ENCODE peak calls at places on chromosomes 5 and 9, in ten cellular contexts. One of them, this sample, is unnamed.

GRCh38 chr5:154201108-154201769 is 10.7 kb downstream of the GALNT10 start:
- DNase-seq in IMR-90: no peak
- DNase-seq in GM23248: no peak
- DNase-seq in foreskin fibroblast: no peak
- DNase-seq in CD8-positive, alpha-beta T cell: no peak
- DNase-seq in psoas muscle: no peak
- DNase-seq in Panc1: no peak
- DNase-seq in CD8-positive, alpha-beta memory T cell: no peak
- DNase-seq in fibroblast of lung: no peak
- DNase-seq in mucosa of descending colon: no peak
- DNase-seq in this sample: no peak

GRCh38 chr9:16136961-16137360 is 584.1 kb downstream of the CCDC171 start:
- DNase-seq in GM23248: peak
- DNase-seq in CD8-positive, alpha-beta memory T cell: no peak
- DNase-seq in foreskin fibroblast: peak
- DNase-seq in Panc1: no peak
- DNase-seq in psoas muscle: peak
- DNase-seq in IMR-90: peak
- DNase-seq in CD8-positive, alpha-beta T cell: no peak
- DNase-seq in fibroblast of lung: peak
- DNase-seq in mucosa of descending colon: no peak
- DNase-seq in this sample: no peak

GRCh38 chr9:136093995-136094881 is 851 bp downstream of the NACC2 start:
- DNase-seq in IMR-90: peak
- DNase-seq in mucosa of descending colon: peak
- DNase-seq in psoas muscle: peak
- DNase-seq in CD8-positive, alpha-beta T cell: peak
- DNase-seq in Panc1: no peak
- DNase-seq in foreskin fibroblast: peak
- DNase-seq in GM23248: peak
- DNase-seq in fibroblast of lung: peak
- DNase-seq in CD8-positive, alpha-beta memory T cell: peak
- DNase-seq in this sample: no peak

GRCh38 chr5:154409230-154409840 is 36.5 kb upstream of the SAP30L start:
- DNase-seq in fibroblast of lung: no peak
- DNase-seq in mucosa of descending colon: no peak
- DNase-seq in GM23248: no peak
- DNase-seq in IMR-90: no peak
- DNase-seq in CD8-positive, alpha-beta memory T cell: no peak
- DNase-seq in CD8-positive, alpha-beta T cell: no peak
- DNase-seq in psoas muscle: no peak
- DNase-seq in foreskin fibroblast: no peak
- DNase-seq in Panc1: no peak
- DNase-seq in this sample: no peak

GRCh38 chr9:124721109-124721850 is 49.8 kb downstream of the NR6A1 start:
- DNase-seq in IMR-90: peak
- DNase-seq in psoas muscle: no peak
- DNase-seq in GM23248: peak
- DNase-seq in foreskin fibroblast: peak
- DNase-seq in CD8-positive, alpha-beta T cell: no peak
- DNase-seq in mucosa of descending colon: no peak
- DNase-seq in Panc1: no peak
- DNase-seq in fibroblast of lung: peak
- DNase-seq in CD8-positive, alpha-beta memory T cell: no peak
- DNase-seq in this sample: no peak

GRCh38 chr5:151562019-151562707 is 29.0 kb downstream of the FAT2 start:
- DNase-seq in IMR-90: no peak
- DNase-seq in GM23248: no peak
- DNase-seq in CD8-positive, alpha-beta memory T cell: no peak
- DNase-seq in CD8-positive, alpha-beta T cell: no peak
- DNase-seq in Panc1: no peak
- DNase-seq in fibroblast of lung: no peak
- DNase-seq in psoas muscle: no peak
- DNase-seq in mucosa of descending colon: no peak
- DNase-seq in foreskin fibroblast: no peak
- DNase-seq in this sample: no peak

GRCh38 chr5:65483474-65484346 is 2.0 kb upstream of the ADAMTS6 start:
- DNase-seq in IMR-90: peak
- DNase-seq in fibroblast of lung: peak
- DNase-seq in CD8-positive, alpha-beta T cell: no peak
- DNase-seq in psoas muscle: no peak
- DNase-seq in foreskin fibroblast: peak
- DNase-seq in Panc1: peak
- DNase-seq in CD8-positive, alpha-beta memory T cell: no peak
- DNase-seq in mucosa of descending colon: no peak
- DNase-seq in GM23248: peak
- DNase-seq in this sample: no peak

GRCh38 chr5:164504141-164504772 is 998.8 kb downstream of the MAT2B start:
- DNase-seq in GM23248: peak
- DNase-seq in mucosa of descending colon: no peak
- DNase-seq in CD8-positive, alpha-beta T cell: no peak
- DNase-seq in foreskin fibroblast: peak
- DNase-seq in Panc1: peak
- DNase-seq in fibroblast of lung: peak
- DNase-seq in CD8-positive, alpha-beta memory T cell: no peak
- DNase-seq in IMR-90: peak
- DNase-seq in psoas muscle: no peak
- DNase-seq in this sample: peak

GRCh38 chr9:99351647-99352046 is 129.6 kb downstream of the SEC61B start:
- DNase-seq in mucosa of descending colon: no peak
- DNase-seq in fibroblast of lung: no peak
- DNase-seq in CD8-positive, alpha-beta T cell: no peak
- DNase-seq in Panc1: no peak
- DNase-seq in GM23248: no peak
- DNase-seq in CD8-positive, alpha-beta memory T cell: no peak
- DNase-seq in psoas muscle: no peak
- DNase-seq in IMR-90: no peak
- DNase-seq in foreskin fibroblast: no peak
- DNase-seq in this sample: no peak

GRCh38 chr5:154770111-154770510 is 14.9 kb downstream of the LARP1 start:
- DNase-seq in CD8-positive, alpha-beta T cell: no peak
- DNase-seq in CD8-positive, alpha-beta memory T cell: no peak
- DNase-seq in foreskin fibroblast: no peak
- DNase-seq in GM23248: no peak
- DNase-seq in Panc1: no peak
- DNase-seq in mucosa of descending colon: no peak
- DNase-seq in fibroblast of lung: no peak
- DNase-seq in IMR-90: no peak
- DNase-seq in psoas muscle: no peak
- DNase-seq in this sample: no peak

GRCh38 chr5:133389066-133389590 is 223.2 kb downstream of the FSTL4 start:
- DNase-seq in Panc1: no peak
- DNase-seq in psoas muscle: no peak
- DNase-seq in GM23248: no peak
- DNase-seq in CD8-positive, alpha-beta memory T cell: no peak
- DNase-seq in CD8-positive, alpha-beta T cell: no peak
- DNase-seq in IMR-90: no peak
- DNase-seq in mucosa of descending colon: no peak
- DNase-seq in foreskin fibroblast: no peak
- DNase-seq in fibroblast of lung: no peak
- DNase-seq in this sample: no peak

GRCh38 chr9:79123419-79123818 is 448.3 kb upstream of the TLE4 start:
- DNase-seq in psoas muscle: no peak
- DNase-seq in mucosa of descending colon: no peak
- DNase-seq in GM23248: peak
- DNase-seq in CD8-positive, alpha-beta T cell: no peak
- DNase-seq in IMR-90: peak
- DNase-seq in CD8-positive, alpha-beta memory T cell: no peak
- DNase-seq in Panc1: no peak
- DNase-seq in foreskin fibroblast: peak
- DNase-seq in fibroblast of lung: peak
- DNase-seq in this sample: no peak

GRCh38 chr5:3598236-3598635 is 2.6 kb downstream of the IRX1 start:
- DNase-seq in psoas muscle: no peak
- DNase-seq in Panc1: no peak
- DNase-seq in CD8-positive, alpha-beta T cell: no peak
- DNase-seq in fibroblast of lung: peak
- DNase-seq in foreskin fibroblast: no peak
- DNase-seq in mucosa of descending colon: no peak
- DNase-seq in IMR-90: no peak
- DNase-seq in CD8-positive, alpha-beta memory T cell: no peak
- DNase-seq in GM23248: peak
- DNase-seq in this sample: no peak
- H3K4me3 ChIP-seq in psoas muscle: no peak
- H3K4me3 ChIP-seq in Panc1: no peak
- H3K4me3 ChIP-seq in CD8-positive, alpha-beta T cell: no peak
- H3K4me3 ChIP-seq in fibroblast of lung: no peak
- H3K4me3 ChIP-seq in foreskin fibroblast: peak
- H3K4me3 ChIP-seq in mucosa of descending colon: no peak
- H3K4me3 ChIP-seq in IMR-90: no peak
- H3K4me3 ChIP-seq in CD8-positive, alpha-beta memory T cell: no peak
- H3K4me3 ChIP-seq in GM23248: peak
- H3K4me3 ChIP-seq in this sample: no peak

DNA sequence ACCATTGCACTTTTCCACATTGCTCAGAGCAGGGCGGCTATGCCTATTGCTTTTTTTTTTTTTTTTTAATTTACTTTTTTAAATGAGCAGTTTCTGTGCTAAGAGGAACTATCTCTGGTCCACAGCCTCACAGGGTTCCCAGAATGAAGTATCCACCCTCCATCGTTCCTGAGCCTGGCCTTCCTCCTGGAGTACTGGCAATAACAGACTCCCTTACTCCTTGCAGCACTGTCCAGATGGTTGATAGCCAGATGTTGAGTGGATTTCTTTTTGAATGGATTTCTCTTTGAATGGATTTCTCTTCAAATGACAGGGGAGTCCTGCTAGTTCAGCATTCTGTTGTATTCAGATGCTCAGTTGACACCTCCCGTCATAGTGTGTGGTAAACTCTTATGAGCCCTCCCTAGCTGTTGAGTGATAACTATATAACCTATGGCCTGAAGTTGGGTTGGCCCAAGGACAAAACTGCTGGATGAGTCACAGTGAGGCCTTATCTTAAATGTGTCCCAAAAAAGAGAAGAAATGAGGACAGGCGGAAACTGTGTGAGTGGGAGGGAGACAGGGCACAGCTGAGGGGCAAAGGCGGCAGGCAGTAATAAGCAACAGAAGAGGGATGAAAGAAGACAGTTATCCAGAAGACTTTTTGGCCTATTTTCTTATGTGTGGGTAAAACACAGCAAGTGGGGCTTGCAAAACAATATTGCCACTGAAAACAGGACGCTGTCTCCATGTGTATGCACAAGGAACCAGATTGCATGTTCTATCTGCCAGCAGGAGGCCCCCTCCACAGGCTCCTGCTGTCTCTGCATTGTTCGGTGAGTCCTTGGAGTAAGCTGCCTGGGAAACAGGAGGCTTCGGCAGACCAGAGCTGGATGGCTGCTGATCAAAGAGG is 209.5 kb upstream of the S1PR3 start:
- DNase-seq in foreskin fibroblast: peak
- DNase-seq in mucosa of descending colon: no peak
- DNase-seq in CD8-positive, alpha-beta memory T cell: no peak
- DNase-seq in GM23248: peak
- DNase-seq in CD8-positive, alpha-beta T cell: no peak
- DNase-seq in fibroblast of lung: peak
- DNase-seq in Panc1: no peak
- DNase-seq in IMR-90: peak
- DNase-seq in psoas muscle: no peak
- DNase-seq in this sample: no peak
- H3K4me3 ChIP-seq in foreskin fibroblast: no peak
- H3K4me3 ChIP-seq in mucosa of descending colon: no peak
- H3K4me3 ChIP-seq in CD8-positive, alpha-beta memory T cell: no peak
- H3K4me3 ChIP-seq in GM23248: no peak
- H3K4me3 ChIP-seq in CD8-positive, alpha-beta T cell: no peak
- H3K4me3 ChIP-seq in fibroblast of lung: no peak
- H3K4me3 ChIP-seq in Panc1: no peak
- H3K4me3 ChIP-seq in IMR-90: no peak
- H3K4me3 ChIP-seq in psoas muscle: no peak
- H3K4me3 ChIP-seq in this sample: no peak

DNA sequence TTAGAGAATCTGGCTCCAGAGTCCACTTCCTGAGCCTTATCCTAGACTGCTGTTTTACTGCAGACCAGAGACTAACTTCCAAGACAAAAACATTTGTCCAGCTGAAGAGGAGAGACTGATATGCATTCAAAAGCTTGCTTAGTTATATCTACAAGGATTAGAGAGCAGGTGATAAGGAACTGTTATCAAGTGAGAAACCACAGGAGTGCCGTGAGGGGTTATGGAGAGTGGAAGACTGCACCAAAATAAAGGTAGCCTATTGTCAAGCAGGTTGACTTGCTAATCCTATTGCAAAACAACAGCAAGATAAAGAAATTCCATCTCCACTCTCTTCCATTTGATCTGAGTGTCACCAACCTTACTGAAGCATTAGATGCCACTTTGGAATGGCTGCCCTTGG is 139.1 kb downstream of the SCAMP1 start:
- DNase-seq in CD8-positive, alpha-beta memory T cell: no peak
- DNase-seq in Panc1: no peak
- DNase-seq in CD8-positive, alpha-beta T cell: no peak
- DNase-seq in IMR-90: no peak
- DNase-seq in GM23248: no peak
- DNase-seq in mucosa of descending colon: no peak
- DNase-seq in psoas muscle: no peak
- DNase-seq in foreskin fibroblast: no peak
- DNase-seq in fibroblast of lung: no peak
- DNase-seq in this sample: no peak
- H3K4me3 ChIP-seq in CD8-positive, alpha-beta memory T cell: no peak
- H3K4me3 ChIP-seq in Panc1: no peak
- H3K4me3 ChIP-seq in CD8-positive, alpha-beta T cell: no peak
- H3K4me3 ChIP-seq in IMR-90: no peak
- H3K4me3 ChIP-seq in GM23248: no peak
- H3K4me3 ChIP-seq in mucosa of descending colon: no peak
- H3K4me3 ChIP-seq in psoas muscle: no peak
- H3K4me3 ChIP-seq in foreskin fibroblast: no peak
- H3K4me3 ChIP-seq in fibroblast of lung: no peak
- H3K4me3 ChIP-seq in this sample: no peak

GRCh38 chr5:93574939-93575241 is 6.1 kb downstream of the NR2F1-AS1 start:
- DNase-seq in Panc1: no peak
- DNase-seq in fibroblast of lung: no peak
- DNase-seq in GM23248: no peak
- DNase-seq in CD8-positive, alpha-beta T cell: no peak
- DNase-seq in foreskin fibroblast: no peak
- DNase-seq in IMR-90: no peak
- DNase-seq in psoas muscle: no peak
- DNase-seq in CD8-positive, alpha-beta memory T cell: no peak
- DNase-seq in mucosa of descending colon: no peak
- DNase-seq in this sample: no peak

GRCh38 chr5:93574041-93574938 is 6.7 kb downstream of the NR2F1-AS1 start:
- DNase-seq in CD8-positive, alpha-beta memory T cell: no peak
- DNase-seq in CD8-positive, alpha-beta T cell: no peak
- DNase-seq in fibroblast of lung: no peak
- DNase-seq in IMR-90: no peak
- DNase-seq in foreskin fibroblast: no peak
- DNase-seq in mucosa of descending colon: no peak
- DNase-seq in Panc1: no peak
- DNase-seq in psoas muscle: no peak
- DNase-seq in GM23248: no peak
- DNase-seq in this sample: no peak

GRCh38 chr5:93572101-93572772 is 8.8 kb downstream of the NR2F1-AS1 start:
- DNase-seq in Panc1: no peak
- DNase-seq in fibroblast of lung: no peak
- DNase-seq in IMR-90: no peak
- DNase-seq in CD8-positive, alpha-beta T cell: no peak
- DNase-seq in mucosa of descending colon: no peak
- DNase-seq in psoas muscle: no peak
- DNase-seq in foreskin fibroblast: no peak
- DNase-seq in CD8-positive, alpha-beta memory T cell: no peak
- DNase-seq in GM23248: peak
- DNase-seq in this sample: no peak

GRCh38 chr5:93572773-93573626 is 8.0 kb downstream of the NR2F1-AS1 start:
- DNase-seq in CD8-positive, alpha-beta T cell: no peak
- DNase-seq in psoas muscle: no peak
- DNase-seq in foreskin fibroblast: no peak
- DNase-seq in Panc1: no peak
- DNase-seq in mucosa of descending colon: no peak
- DNase-seq in IMR-90: no peak
- DNase-seq in CD8-positive, alpha-beta memory T cell: no peak
- DNase-seq in fibroblast of lung: peak
- DNase-seq in GM23248: peak
- DNase-seq in this sample: no peak

GRCh38 chr5:93573627-93573974 is 7.4 kb downstream of the NR2F1-AS1 start:
- DNase-seq in foreskin fibroblast: no peak
- DNase-seq in CD8-positive, alpha-beta memory T cell: no peak
- DNase-seq in IMR-90: no peak
- DNase-seq in psoas muscle: no peak
- DNase-seq in fibroblast of lung: no peak
- DNase-seq in mucosa of descending colon: no peak
- DNase-seq in GM23248: no peak
- DNase-seq in Panc1: no peak
- DNase-seq in CD8-positive, alpha-beta T cell: no peak
- DNase-seq in this sample: no peak
- H3K4me3 ChIP-seq in foreskin fibroblast: no peak
- H3K4me3 ChIP-seq in CD8-positive, alpha-beta memory T cell: no peak
- H3K4me3 ChIP-seq in IMR-90: no peak
- H3K4me3 ChIP-seq in psoas muscle: no peak
- H3K4me3 ChIP-seq in fibroblast of lung: peak
- H3K4me3 ChIP-seq in mucosa of descending colon: no peak
- H3K4me3 ChIP-seq in GM23248: no peak
- H3K4me3 ChIP-seq in Panc1: no peak
- H3K4me3 ChIP-seq in CD8-positive, alpha-beta T cell: no peak
- H3K4me3 ChIP-seq in this sample: no peak

This sample was measured in HFF-Myc.